ENCODE peak calls at places on chromosomes 16 and 17, in six cellular contexts. V, H, J, T, E and Q are unnamed samples.

GRCh38 chr16:58471209-58471975 is 28.6 kb upstream of the NDRG4 start:
- DNase-seq in T (no peak), V (no peak), J (no peak), H (no peak), E (no peak), Q (no peak)

GRCh38 chr17:15651001-15651582 is 31.6 kb upstream of the FBXW10B start:
- DNase-seq in T (no peak), E (no peak), J (no peak), H (no peak), V (no peak), Q (no peak)

GRCh38 chr16:75820672-75821071 is 94.4 kb upstream of the CPHXL start:
- DNase-seq in H (no peak), T (no peak), E (no peak), V (no peak), J (no peak), Q (no peak)

GRCh38 chr17:65013613-65014391 is 42.7 kb downstream of the GNA13 start:
- DNase-seq in V (peak), T (peak), H (peak), E (peak), J (peak), Q (peak)

GRCh38 chr16:2385441-2385840 is 43.8 kb upstream of the CCNF start:
- DNase-seq in J (peak), E (no peak), H (no peak), V (peak), T (no peak), Q (no peak)

GRCh38 chr17:82799591-82799990 is 40.2 kb downstream of the ZNF750 start:
- DNase-seq in H (no peak), E (no peak), V (no peak), J (no peak), T (no peak), Q (no peak)

GRCh38 chr17:65268832-65269231 is 131.7 kb downstream of the RGS9 start:
- DNase-seq in T (peak), J (peak), H (no peak), V (peak), E (no peak), Q (peak)

GRCh38 chr17:28227278-28228108 is 91.5 kb upstream of the TMEM97 start:
- DNase-seq in T (peak), E (peak), V (peak), J (no peak), H (peak), Q (peak)

GRCh38 chr16:78984887-78985464 is 615.6 kb downstream of the MAF start:
- DNase-seq in T (no peak), V (no peak), H (no peak), E (no peak), J (no peak), Q (no peak)

GRCh38 chr17:1323336-1323735 is 43.9 kb downstream of the TRARG1 start:
- DNase-seq in J (peak), V (no peak), T (peak), H (no peak), E (peak), Q (peak)

GRCh38 chr17:80097307-80097630 is 4.1 kb upstream of the GAA start:
- DNase-seq in T (no peak), E (no peak), H (no peak), V (peak), J (no peak), Q (no peak)

GRCh38 chr16:51924744-51925143 is 622.2 kb downstream of the TOX3 start:
- DNase-seq in J (no peak), E (no peak), T (no peak), V (no peak), H (peak), Q (no peak)

GRCh38 chr16:56789360-56789759 is 59.4 kb downstream of the NUP93 start:
- DNase-seq in V (peak), T (peak), J (peak), H (peak), E (peak), Q (peak)

GRCh38 chr16:21656795-21657768 is 4.7 kb upstream of the IGSF6 start:
- DNase-seq in H (peak), J (peak), V (peak), E (peak), T (peak), Q (peak)

GRCh38 chr17:48835971-48836370 is 5.1 kb downstream of the CALCOCO2 start:
- DNase-seq in V (no peak), T (no peak), H (no peak), J (no peak), E (no peak), Q (no peak)

GRCh38 chr16:2142942-2143868 is 5.2 kb upstream of the RAB26 start:
- DNase-seq in T (no peak), V (no peak), J (no peak), E (no peak), H (peak), Q (no peak)

GRCh38 chr16:24478401-24478800 is 61.0 kb upstream of the RBBP6 start:
- DNase-seq in E (no peak), H (no peak), V (no peak), T (no peak), J (no peak), Q (no peak)

GRCh38 chr17:41750866-41751265 is 16.4 kb upstream of the HAP1 start:
- DNase-seq in J (no peak), V (no peak), T (no peak), H (no peak), E (no peak), Q (no peak)

GRCh38 chr17:77318491-77319210 is 177.9 kb downstream of the SEC14L1 start:
- DNase-seq in E (peak), V (peak), H (peak), J (peak), T (peak), Q (peak)

GRCh38 chr16:81666102-81666501 is 113.0 kb upstream of the PLCG2 start:
- DNase-seq in J (no peak), H (no peak), E (no peak), V (no peak), T (no peak), Q (no peak)

GRCh38 chr17:28145348-28145747 is 102.9 kb downstream of the NLK start:
- DNase-seq in V (peak), E (peak), T (peak), J (peak), H (no peak), Q (peak)

GRCh38 chr16:77916111-77916510 is 106.2 kb upstream of the CLEC3A start:
- DNase-seq in V (no peak), E (no peak), J (no peak), T (no peak), H (no peak), Q (no peak)

GRCh38 chr17:58277107-58277506 is 3.6 kb downstream of the MPO start:
- DNase-seq in T (peak), E (peak), V (no peak), H (no peak), J (peak), Q (peak)

GRCh38 chr17:57739402-57740224 is 5.5 kb downstream of the CCDC182 start:
- DNase-seq in V (no peak), H (no peak), T (peak), E (peak), J (no peak), Q (peak)

GRCh38 chr16:929227-929669 is 41.5 kb downstream of the LMF1 start:
- DNase-seq in V (no peak), T (no peak), J (no peak), H (no peak), E (no peak), Q (no peak)

GRCh38 chr16:89822188-89823086 is 5.8 kb upstream of the SPIRE2 start:
- DNase-seq in V (no peak), T (no peak), E (no peak), J (no peak), H (no peak), Q (peak)

GRCh38 chr17:1577186-1577585 is 14.6 kb upstream of the PITPNA start:
- DNase-seq in E (peak), H (peak), V (peak), J (peak), T (peak), Q (peak)

GRCh38 chr16:2429771-2430663 is 770 bp downstream of the CCNF start:
- DNase-seq in T (peak), J (peak), V (peak), H (no peak), E (peak), Q (peak)

GRCh38 chr16:9602201-9602600 is 510.8 kb downstream of the HAPSTR1 start:
- DNase-seq in H (no peak), J (no peak), T (no peak), V (no peak), E (no peak), Q (no peak)

GRCh38 chr17:42913981-42914617 is 13.5 kb downstream of the G6PC1 start:
- DNase-seq in H (no peak), E (no peak), J (no peak), V (no peak), T (no peak), Q (no peak)

GRCh38 chr17:19753049-19753444 is 4.9 kb upstream of the ALDH3A1 start:
- DNase-seq in J (peak), E (peak), V (peak), H (peak), T (peak), Q (peak)

GRCh38 chr17:64547354-64547753 is 40.6 kb downstream of the CEP95 start:
- DNase-seq in E (no peak), J (no peak), V (no peak), T (no peak), H (no peak), Q (no peak)

GRCh38 chr17:41103896-41104295 is 1.3 kb upstream of the KRTAP4-9 start:
- DNase-seq in H (no peak), T (no peak), E (no peak), J (no peak), V (peak), Q (no peak)

GRCh38 chr16:29765167-29766032 is 12.7 kb upstream of the ZG16 start:
- DNase-seq in H (peak), J (no peak), E (no peak), T (no peak), V (no peak), Q (no peak)

GRCh38 chr17:51630101-51630671 is 369.8 kb downstream of the UTP18 start:
- DNase-seq in V (no peak), J (no peak), T (no peak), E (no peak), H (no peak), Q (no peak)

GRCh38 chr17:40316571-40317344 is 7.8 kb downstream of the RARA start:
- DNase-seq in T (peak), J (peak), H (peak), E (peak), V (peak), Q (peak)

GRCh38 chr17:61235001-61235820 is 164.4 kb upstream of the TBX2 start:
- DNase-seq in E (no peak), V (peak), T (no peak), J (no peak), H (no peak), Q (no peak)

GRCh38 chr16:49608095-49608494 is 234.5 kb downstream of the C16orf78 start:
- DNase-seq in H (no peak), E (peak), J (no peak), T (peak), V (no peak), Q (peak)

GRCh38 chr16:566475-567361 is at the start of gene NHLRC4:
- DNase-seq in J (peak), V (peak), T (peak), E (peak), H (peak), Q (peak)

GRCh38 chr16:47063011-47063724 is 80.6 kb downstream of the NETO2 start:
- DNase-seq in E (no peak), T (no peak), H (no peak), J (no peak), V (no peak), Q (no peak)

GRCh38 chr16:31135535-31136286 is at the start of gene PRSS8:
- DNase-seq in J (no peak), T (no peak), H (peak), E (no peak), V (no peak), Q (no peak)
- H3K4me3 ChIP-seq in J (no peak), T (no peak), H (peak), E (peak), V (no peak), Q (no peak)

GRCh38 chr17:75517277-75517865 is 1.0 kb downstream of the TSEN54 start:
- DNase-seq in E (no peak), J (no peak), H (peak), V (no peak), T (no peak), Q (no peak)
- TF ChIP-seq CTCF in E (no peak), J (peak), H (no peak), V (no peak), T (no peak), Q (no peak)

DNA sequence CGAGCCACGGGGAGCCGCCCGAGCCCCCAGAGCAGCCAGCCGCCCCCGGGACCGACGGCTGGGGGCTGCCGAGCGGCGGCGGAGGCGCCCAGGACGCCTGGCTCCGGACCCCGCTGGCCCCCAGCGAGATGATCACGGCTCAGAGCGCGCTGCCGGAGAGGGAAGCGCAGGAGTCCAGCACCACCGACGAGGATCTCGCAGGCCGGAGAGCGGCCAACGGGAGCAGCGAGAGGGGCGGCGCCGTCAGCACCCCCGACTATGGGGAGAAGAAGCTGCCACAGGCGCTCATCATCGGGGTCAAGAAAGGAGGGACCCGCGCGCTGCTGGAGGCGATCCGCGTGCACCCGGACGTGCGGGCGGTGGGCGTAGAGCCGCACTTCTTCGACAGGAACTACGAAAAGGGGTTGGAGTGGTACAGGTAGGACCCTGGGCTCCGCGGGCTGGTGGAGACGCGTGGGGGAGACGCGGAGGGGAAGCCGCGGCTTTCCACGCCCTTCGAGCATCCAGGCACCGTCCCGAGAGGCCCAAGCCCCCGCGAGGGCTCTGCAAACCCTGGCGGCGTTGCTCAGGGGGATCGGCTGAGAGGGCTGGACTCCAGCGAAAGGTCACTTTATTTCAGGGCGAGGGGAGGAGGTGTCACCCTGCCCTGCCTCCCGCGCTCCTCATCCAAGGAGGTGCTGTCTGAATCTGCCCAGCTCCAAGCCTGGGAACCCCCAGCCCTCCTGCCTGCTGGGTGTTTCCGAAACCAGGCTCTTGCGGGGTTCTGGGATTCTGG is 1.2 kb downstream of the HS3ST4 start:
- DNase-seq in H (no peak), J (no peak), T (no peak), V (no peak), E (no peak), Q (no peak)
- H3K4me3 ChIP-seq in H (no peak), J (no peak), T (no peak), V (no peak), E (peak), Q (no peak)

DNA sequence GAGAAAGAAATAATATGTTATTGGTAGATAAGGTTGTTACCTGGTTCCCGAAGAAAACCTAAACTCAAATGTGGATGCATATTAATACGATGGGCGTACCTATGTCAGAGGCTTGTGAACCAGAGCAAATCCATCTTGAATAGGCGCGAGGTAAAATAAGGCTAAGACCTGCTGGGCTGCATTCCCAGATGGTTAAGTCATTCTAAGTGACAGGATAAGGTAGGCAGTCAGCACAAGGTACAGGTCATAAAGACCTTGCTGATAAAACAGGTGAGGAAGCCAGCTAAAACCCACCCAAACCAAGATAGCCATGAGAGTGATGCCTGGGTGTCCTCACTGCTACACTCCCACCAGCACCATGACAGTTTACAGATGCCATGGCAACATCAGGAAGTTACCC is 1400.1 kb downstream of the CDH8 start:
- DNase-seq in H (no peak), T (no peak), V (no peak), E (no peak), J (no peak), Q (no peak)
- TF ChIP-seq CTCF in H (no peak), T (no peak), V (no peak), E (no peak), J (no peak), Q (no peak)

DNA sequence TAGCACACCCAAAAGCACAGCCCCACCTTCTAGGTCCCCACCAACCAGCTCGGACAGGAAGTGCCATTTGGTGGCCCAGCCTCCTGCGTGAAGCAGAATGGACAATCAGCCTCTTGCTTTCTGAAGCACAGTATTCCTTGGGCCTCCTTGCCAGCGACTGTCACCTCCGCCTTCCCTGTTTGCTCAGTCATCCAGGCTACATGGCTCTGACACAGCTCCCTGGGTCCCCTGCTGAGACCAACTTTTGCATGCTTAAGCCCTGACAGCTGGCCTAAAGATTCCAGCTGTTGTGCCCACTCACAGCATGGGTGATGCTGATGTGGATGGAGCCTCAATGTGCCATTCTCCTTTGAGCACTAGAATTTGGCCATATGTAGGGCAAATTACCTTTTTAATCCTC is 4.5 kb upstream of the CACNG5 start:
- DNase-seq in J (no peak), H (no peak), T (no peak), E (no peak), V (no peak), Q (no peak)
- H3K4me3 ChIP-seq in J (no peak), H (no peak), T (no peak), E (no peak), V (no peak), Q (no peak)

GRCh38 chr17:34378664-34379101 is 15.7 kb upstream of the CCL1 start:
- DNase-seq in J (peak), E (no peak), V (no peak), T (peak), H (peak), Q (peak)
- TF ChIP-seq CTCF in J (peak), E (no peak), V (no peak), T (no peak), H (no peak), Q (no peak)

GRCh38 chr16:4319454-4319853 is 3.6 kb downstream of the GLIS2 start:
- DNase-seq in E (no peak), H (no peak), T (no peak), J (no peak), V (no peak), Q (no peak)

GRCh38 chr16:4318171-4318910 is 2.5 kb downstream of the GLIS2 start:
- DNase-seq in T (no peak), V (peak), E (no peak), H (no peak), J (peak), Q (no peak)

GRCh38 chr16:4321286-4322120 is 5.6 kb downstream of the GLIS2 start:
- DNase-seq in J (no peak), T (no peak), E (no peak), H (no peak), V (no peak), Q (no peak)

GRCh38 chr16:4320571-4321137 is 4.8 kb downstream of the GLIS2 start:
- DNase-seq in E (no peak), V (no peak), T (no peak), J (no peak), H (no peak), Q (no peak)

DNA sequence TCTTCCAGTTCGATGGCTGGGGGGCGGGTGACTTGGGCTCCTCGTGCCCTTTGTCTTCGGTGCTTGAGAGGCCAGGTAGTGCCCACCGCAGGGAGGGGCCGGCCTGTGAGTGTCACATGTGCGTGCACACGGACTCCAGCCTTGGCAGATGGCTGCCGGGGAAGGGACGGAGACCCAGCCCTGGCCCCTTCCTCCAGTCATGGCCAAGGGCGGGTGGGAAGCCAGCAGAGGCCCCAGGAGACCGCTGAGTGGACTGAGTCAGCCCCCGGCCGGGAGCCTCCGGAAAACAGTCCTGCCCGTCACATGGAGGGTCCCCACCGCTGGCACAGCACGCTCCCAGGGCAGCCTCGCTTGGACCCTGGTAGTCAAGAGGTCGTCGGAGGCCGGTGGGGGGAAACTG is 4.2 kb downstream of the GLIS2 start:
- DNase-seq in J (no peak), H (no peak), T (no peak), V (no peak), E (peak), Q (no peak)
- H3K4me3 ChIP-seq in J (peak), H (no peak), T (no peak), V (no peak), E (no peak), Q (no peak)